ENCODE peak calls at places on chromosome 16, in six cellular contexts. G, W, Z, L, H and E are unnamed samples.

GRCh38 chr16:3713587-3714242 is 3.6 kb downstream of the TRAP1 start:
- DNase-seq in L (no peak), G (no peak), H (peak), Z (no peak), W (no peak), E (no peak)

GRCh38 chr16:68823401-68823800 is 19.9 kb upstream of the TANGO6 start:
- DNase-seq in Z (no peak), L (no peak), W (peak), H (no peak), G (no peak), E (no peak)

GRCh38 chr16:20678242-20678641 is 19.2 kb downstream of the ACSM1 start:
- DNase-seq in Z (no peak), H (no peak), W (no peak), G (no peak), L (no peak), E (no peak)

GRCh38 chr16:68902376-68903345 is 59.3 kb downstream of the TANGO6 start:
- DNase-seq in G (no peak), Z (peak), W (peak), L (no peak), H (no peak), E (no peak)

GRCh38 chr16:6528217-6528616 is 804.4 kb upstream of the RBFOX1 start:
- DNase-seq in L (no peak), G (no peak), W (no peak), Z (no peak), H (no peak), E (no peak)

GRCh38 chr16:85270365-85270764 is 158.1 kb upstream of the CIBAR2 start:
- DNase-seq in Z (no peak), G (no peak), H (no peak), W (no peak), L (no peak), E (no peak)

GRCh38 chr16:73572135-73572534 is 524.2 kb upstream of the ZFHX3 start:
- DNase-seq in G (no peak), Z (peak), W (no peak), H (no peak), L (no peak), E (peak)

GRCh38 chr16:79392081-79392480 is 208.5 kb downstream of the MAF start:
- DNase-seq in H (no peak), G (no peak), Z (no peak), L (no peak), W (no peak), E (no peak)

GRCh38 chr16:30688701-30689100 is 10.3 kb upstream of the SRCAP start:
- DNase-seq in L (no peak), H (no peak), W (no peak), G (no peak), Z (no peak), E (no peak)

GRCh38 chr16:56203052-56203451 is 11.8 kb downstream of the GNAO1 start:
- DNase-seq in L (no peak), W (no peak), Z (no peak), H (no peak), G (no peak), E (no peak)

GRCh38 chr16:24988593-24989338 is 26.4 kb downstream of the ARHGAP17 start:
- DNase-seq in H (no peak), W (peak), L (no peak), Z (peak), G (no peak), E (no peak)

GRCh38 chr16:396199-396598 is 800 bp upstream of the NME4 start:
- DNase-seq in Z (no peak), G (no peak), H (no peak), L (no peak), W (no peak), E (no peak)

GRCh38 chr16:79509221-79509631 is 91.3 kb downstream of the MAF start:
- DNase-seq in L (peak), W (no peak), G (peak), H (peak), Z (no peak), E (peak)

GRCh38 chr16:67987460-67988160 is 7.3 kb upstream of the DPEP3 start:
- DNase-seq in H (no peak), L (no peak), Z (peak), G (no peak), W (peak), E (no peak)

GRCh38 chr16:69286941-69287713 is 24.0 kb upstream of the VPS4A start:
- DNase-seq in W (peak), H (peak), G (peak), Z (peak), L (peak), E (peak)

GRCh38 chr16:54627616-54628015 is 303.0 kb upstream of the IRX5 start:
- DNase-seq in Z (no peak), L (no peak), G (no peak), H (no peak), W (peak), E (no peak)

GRCh38 chr16:81558444-81559175 is 114.0 kb downstream of the CMIP start:
- DNase-seq in H (peak), L (no peak), W (no peak), G (no peak), Z (no peak), E (no peak)

GRCh38 chr16:80997139-80997798 is 9.4 kb downstream of the CMC2 start:
- DNase-seq in Z (no peak), L (no peak), H (no peak), W (peak), G (no peak), E (no peak)

GRCh38 chr16:12191102-12191501 is 214.6 kb downstream of the SNX29 start:
- DNase-seq in L (no peak), W (no peak), Z (no peak), G (no peak), H (no peak), E (no peak)

GRCh38 chr16:53235851-53236250 is 181.1 kb downstream of the CHD9 start:
- DNase-seq in H (no peak), G (no peak), L (no peak), W (no peak), Z (no peak), E (no peak)

GRCh38 chr16:67150833-67151396 is at the start of gene B3GNT9:
- DNase-seq in Z (no peak), G (no peak), W (peak), L (peak), H (peak), E (peak)

GRCh38 chr16:55341681-55342080 is 17.7 kb downstream of the IRX6 start:
- DNase-seq in G (no peak), H (no peak), L (no peak), W (no peak), Z (no peak), E (no peak)

GRCh38 chr16:14249291-14250032 is 178.3 kb downstream of the MRTFB start:
- DNase-seq in Z (peak), H (no peak), L (no peak), W (peak), G (no peak), E (no peak)

GRCh38 chr16:53495325-53495724 is 7.7 kb downstream of the AKTIP start:
- DNase-seq in L (no peak), W (no peak), G (no peak), H (no peak), Z (no peak), E (no peak)

GRCh38 chr16:69619514-69619913 is 53.7 kb downstream of the NFAT5 start:
- DNase-seq in Z (no peak), H (no peak), W (peak), L (no peak), G (no peak), E (no peak)

GRCh38 chr16:67915831-67916723 is 15.6 kb downstream of the CTRL start:
- DNase-seq in W (no peak), H (no peak), G (no peak), L (no peak), Z (no peak), E (no peak)

GRCh38 chr16:49587511-49587910 is 213.9 kb downstream of the C16orf78 start:
- DNase-seq in L (no peak), G (no peak), W (no peak), Z (no peak), H (no peak), E (no peak)

GRCh38 chr16:7316266-7316888 is 16.3 kb upstream of the RBFOX1 start:
- DNase-seq in Z (no peak), H (no peak), G (no peak), W (no peak), L (no peak), E (no peak)

GRCh38 chr16:50741225-50741807 is 570 bp upstream of the CYLD start:
- DNase-seq in W (no peak), G (no peak), L (peak), H (no peak), Z (no peak), E (no peak)

GRCh38 chr16:57759131-57759530 is 23.6 kb downstream of the KATNB1 start:
- DNase-seq in W (no peak), L (no peak), Z (no peak), G (no peak), H (no peak), E (no peak)

GRCh38 chr16:57757883-57758282 is 22.3 kb downstream of the KATNB1 start:
- DNase-seq in L (no peak), W (no peak), G (no peak), H (peak), Z (no peak), E (no peak)

GRCh38 chr16:57759541-57760356 is 24.2 kb downstream of the KATNB1 start:
- DNase-seq in L (no peak), Z (peak), H (no peak), W (no peak), G (no peak), E (no peak)

GRCh38 chr16:57757326-57757786 is 21.8 kb downstream of the KATNB1 start:
- DNase-seq in G (peak), L (peak), Z (peak), W (peak), H (peak), E (peak)

GRCh38 chr16:57758331-57759117 is 23.0 kb downstream of the KATNB1 start:
- DNase-seq in H (peak), Z (no peak), L (no peak), W (no peak), G (no peak), E (no peak)
- H3K4me3 ChIP-seq in H (no peak), Z (no peak), L (no peak), W (no peak), G (no peak), E (peak)

GRCh38 chr16:1987198-1987597 is 2.6 kb upstream of the SYNGR3 start:
- DNase-seq in H (no peak), G (no peak), Z (no peak), L (no peak), W (no peak), E (no peak)

GRCh38 chr16:1984347-1985225 is 593 bp downstream of the GFER start:
- DNase-seq in H (no peak), Z (no peak), G (no peak), L (no peak), W (no peak), E (no peak)

GRCh38 chr16:1983544-1984346 is at the start of gene GFER:
- DNase-seq in Z (peak), L (peak), W (peak), G (peak), H (peak), E (peak)

GRCh38 chr16:1983053-1983543 is 895 bp upstream of the GFER start:
- DNase-seq in W (no peak), L (no peak), Z (no peak), H (no peak), G (no peak), E (no peak)

DNA sequence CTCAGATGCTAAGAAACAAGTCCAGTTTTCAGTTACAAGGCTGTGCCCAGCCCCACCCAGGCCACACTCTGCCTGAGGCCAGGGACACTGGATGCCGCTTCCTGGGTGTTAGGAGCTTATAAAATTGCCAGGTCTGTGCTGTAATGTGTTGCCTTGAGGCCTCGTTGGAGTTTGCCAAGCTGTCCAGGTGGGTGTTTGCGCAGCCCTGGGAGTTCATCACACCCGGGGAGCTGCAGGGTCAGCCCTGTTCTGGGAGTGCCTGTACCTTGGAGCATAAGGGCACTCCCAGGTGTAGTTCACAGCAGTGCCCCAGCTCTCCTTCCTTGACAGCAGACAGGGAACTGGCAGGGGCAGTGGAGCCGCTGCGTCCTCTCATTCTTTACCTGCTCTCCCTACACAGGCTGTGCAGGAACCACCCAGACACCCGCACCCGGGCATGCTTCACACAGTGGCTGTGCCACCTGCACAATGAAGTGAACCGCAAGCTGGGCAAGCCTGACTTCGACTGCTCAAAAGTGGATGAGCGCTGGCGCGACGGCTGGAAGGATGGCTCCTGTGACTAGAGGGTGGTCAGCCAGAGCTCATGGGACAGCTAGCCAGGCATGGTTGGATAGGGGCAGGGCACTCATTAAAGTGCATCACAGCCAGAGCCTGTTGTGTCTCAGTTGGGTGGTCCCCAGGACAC is 1.6 kb downstream of the GFER start:
- DNase-seq in Z (peak), G (no peak), L (no peak), W (no peak), H (no peak), E (no peak)
- H3K4me3 ChIP-seq in Z (peak), G (no peak), L (no peak), W (peak), H (no peak), E (peak)

GRCh38 chr16:27238591-27238990 is 30.0 kb downstream of the NSMCE1 start:
- DNase-seq in L (peak), G (no peak), H (no peak), W (no peak), Z (no peak), E (no peak)

GRCh38 chr16:27236635-27237228 is 31.8 kb downstream of the NSMCE1 start:
- DNase-seq in H (no peak), G (no peak), Z (no peak), W (no peak), L (peak), E (no peak)

GRCh38 chr16:27235938-27236245 is 32.6 kb downstream of the KDM8 start:
- DNase-seq in Z (no peak), H (peak), L (peak), W (no peak), G (no peak), E (no peak)

GRCh38 chr16:27238016-27238587 is 30.5 kb downstream of the NSMCE1 start:
- DNase-seq in L (peak), H (no peak), W (no peak), G (no peak), Z (no peak), E (no peak)

DNA sequence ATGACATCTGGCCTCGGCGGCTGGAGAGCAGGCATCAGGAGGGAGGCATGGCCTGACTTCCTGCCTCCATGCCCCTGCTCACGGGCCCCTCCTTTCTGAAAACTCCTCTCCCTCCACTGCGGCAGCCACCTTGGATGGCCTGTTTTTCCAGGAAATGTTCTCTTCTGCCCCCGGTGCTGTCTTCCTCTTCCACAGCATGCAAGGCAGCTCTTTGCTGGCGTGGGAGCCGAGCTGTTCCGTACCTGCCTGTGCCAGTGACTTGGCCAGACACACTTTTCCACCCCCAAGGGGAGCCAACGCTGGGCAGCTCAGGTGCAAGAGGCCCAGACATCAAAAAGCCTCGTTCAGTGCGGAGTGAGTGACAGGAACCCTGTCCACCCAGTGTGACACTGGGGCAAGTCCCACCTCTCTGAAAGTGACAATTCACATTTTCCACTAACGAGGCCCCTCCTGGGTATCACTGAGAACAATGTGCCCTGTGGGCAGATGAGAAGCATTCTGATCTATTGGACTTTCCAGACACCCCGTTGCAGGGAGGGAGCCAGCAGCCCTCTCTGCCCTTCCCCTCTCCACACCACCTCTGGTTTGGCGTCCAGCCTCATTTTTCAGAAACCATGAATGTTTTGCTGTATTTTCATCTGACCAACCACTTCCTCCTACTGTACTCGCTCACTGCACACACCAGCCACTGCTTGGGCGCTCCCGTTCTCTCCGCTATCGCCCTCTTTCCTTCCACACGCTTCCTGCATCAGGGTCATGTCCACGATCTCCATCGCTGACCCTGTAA is 31.1 kb downstream of the NSMCE1 start:
- DNase-seq in G (no peak), Z (no peak), H (no peak), L (peak), W (no peak), E (no peak)
- H3K4me3 ChIP-seq in G (no peak), Z (no peak), H (no peak), L (no peak), W (no peak), E (no peak)

GRCh38 chr16:88977845-88978607 is 1.0 kb upstream of the CBFA2T3 start:
- DNase-seq in G (no peak), Z (no peak), W (no peak), H (no peak), L (no peak), E (no peak)
- H3K4me3 ChIP-seq in G (no peak), Z (no peak), W (no peak), H (no peak), L (no peak), E (no peak)